ENCODE peak calls at places on chromosome 11, in six cellular contexts. D is ascending aorta, Y is cardiac muscle cell, Q is tibial nerve, K is A549, M is kidney epithelial cell. U is an unnamed sample.

GRCh38 chr11:90251599-90251998 is 28.8 kb upstream of the CHORDC1 start:
- DNase-seq in D (no peak), Y (no peak), Q (no peak), K (no peak), M (no peak), U (no peak)

GRCh38 chr11:117829369-117829725 is 4.8 kb upstream of the FXYD2 start:
- DNase-seq in D (no peak), Y (no peak), Q (no peak), K (no peak), M (no peak), U (no peak)

GRCh38 chr11:46243796-46244109 is 33.7 kb upstream of the CREB3L1 start:
- DNase-seq in D (no peak), Y (no peak), Q (no peak), K (no peak), M (no peak), U (no peak)

GRCh38 chr11:24592342-24592741 is 95.5 kb downstream of the LUZP2 start:
- DNase-seq in D (no peak), Y (no peak), Q (no peak), K (no peak), M (no peak), U (no peak)

GRCh38 chr11:43987384-43988039 is 45.1 kb downstream of the C11orf96 start:
- DNase-seq in D (peak; percentile 54), Y (no peak), Q (peak; percentile 82), K (no peak), M (peak; percentile 78), U (peak; percentile 96)

GRCh38 chr11:107014871-107015270 is 3.4 kb downstream of the GUCY1A2 start:
- DNase-seq in D (no peak), Y (no peak), Q (no peak), K (no peak), M (no peak), U (peak; percentile 7)

GRCh38 chr11:121369366-121369765 is 76.8 kb downstream of the SC5D start:
- DNase-seq in D (no peak), Y (no peak), Q (no peak), K (no peak), M (no peak), U (no peak)

GRCh38 chr11:44913502-44913901 is 37.2 kb downstream of the TP53I11 start:
- DNase-seq in D (no peak), Y (no peak), Q (no peak), K (no peak), M (no peak), U (no peak)

GRCh38 chr11:47161134-47161854 is 15.4 kb downstream of the ARFGAP2 start:
- DNase-seq in D (no peak), Y (peak; percentile 64), Q (peak; percentile 69), K (peak; percentile 92), M (no peak), U (peak; percentile 77)

GRCh38 chr11:130891326-130891725 is 25.0 kb downstream of the SNX19 start:
- DNase-seq in D (no peak), Y (no peak), Q (no peak), K (no peak), M (no peak), U (peak; percentile 51)

GRCh38 chr11:78094250-78094649 is 14.6 kb upstream of the NDUFC2 start:
- DNase-seq in D (no peak), Y (no peak), Q (no peak), K (no peak), M (no peak), U (no peak)

GRCh38 chr11:48005133-48005532 is 24.8 kb downstream of the PTPRJ start:
- DNase-seq in D (no peak), Y (no peak), Q (no peak), K (no peak), M (no peak), U (peak; percentile 60)

GRCh38 chr11:34222030-34222429 is 116.6 kb downstream of the NAT10 start:
- DNase-seq in D (no peak), Y (no peak), Q (no peak), K (no peak), M (no peak), U (no peak)

GRCh38 chr11:45158210-45158644 is 11.8 kb downstream of the PRDM11 start:
- DNase-seq in D (no peak), Y (peak; percentile 83), Q (no peak), K (no peak), M (no peak), U (peak; percentile 57)

GRCh38 chr11:62601114-62601363 is 626 bp downstream of the MTA2 start:
- DNase-seq in D (no peak), Y (no peak), Q (no peak), K (no peak), M (no peak), U (no peak)

GRCh38 chr11:124893781-124894401 is 3.8 kb downstream of the ROBO4 start:
- DNase-seq in D (no peak), Y (no peak), Q (peak; percentile 2), K (no peak), M (no peak), U (no peak)

GRCh38 chr11:69715446-69715845 is 11.6 kb upstream of the FGF19 start:
- DNase-seq in D (no peak), Y (no peak), Q (no peak), K (no peak), M (no peak), U (no peak)

GRCh38 chr11:76233936-76234703 is 27.8 kb upstream of the WNT11 start:
- DNase-seq in D (peak; percentile 35), Y (no peak), Q (peak; percentile 62), K (no peak), M (no peak), U (peak; percentile 55)

GRCh38 chr11:12007230-12007593 is 1.2 kb downstream of the DKK3 start:
- DNase-seq in D (no peak), Y (no peak), Q (no peak), K (no peak), M (no peak), U (no peak)

GRCh38 chr11:64763804-64764611 is 4.2 kb upstream of the PYGM start:
- DNase-seq in D (no peak), Y (peak; percentile 53), Q (no peak), K (no peak), M (no peak), U (no peak)

GRCh38 chr11:107040447-107041444 is 22.5 kb upstream of the GUCY1A2 start:
- DNase-seq in D (no peak), Y (no peak), Q (no peak), K (no peak), M (peak; percentile 62), U (peak; percentile 68)

GRCh38 chr11:23976776-23977380 is 520.0 kb upstream of the LUZP2 start:
- DNase-seq in D (no peak), Y (no peak), Q (no peak), K (no peak), M (no peak), U (peak; percentile 67)

GRCh38 chr11:83317757-83318548 is 31.8 kb upstream of the CCDC90B start:
- DNase-seq in D (no peak), Y (no peak), Q (no peak), K (no peak), M (no peak), U (no peak)

GRCh38 chr11:33530824-33531223 is 169.8 kb downstream of the C11orf91 start:
- DNase-seq in D (no peak), Y (no peak), Q (no peak), K (no peak), M (no peak), U (peak; percentile 43)

GRCh38 chr11:1749020-1749758 is 1.2 kb downstream of the IFITM10 start:
- DNase-seq in D (no peak), Y (peak; percentile 24), Q (no peak), K (no peak), M (no peak), U (peak; percentile 40)
- H3K4me3 ChIP-seq in D (peak overlapping the region; percentile 68), Y (peak overlapping the region; percentile 35), Q (peak overlapping the region; percentile 38), K (peak overlapping the region; percentile 34), M (peak overlapping the region; percentile 27), U (peak overlapping the region; percentile 45)

GRCh38 chr11:110919241-110919893 is 207.1 kb upstream of the ARHGAP20 start:
- DNase-seq in D (no peak), Y (no peak), Q (no peak), K (no peak), M (no peak), U (no peak)

GRCh38 chr11:110921742-110922200 is 209.5 kb upstream of the ARHGAP20 start:
- DNase-seq in D (no peak), Y (no peak), Q (no peak), K (no peak), M (peak; percentile 28), U (peak; percentile 39)

GRCh38 chr11:110912437-110912836 is 200.2 kb upstream of the ARHGAP20 start:
- DNase-seq in D (no peak), Y (no peak), Q (no peak), K (no peak), M (no peak), U (no peak)

DNA sequence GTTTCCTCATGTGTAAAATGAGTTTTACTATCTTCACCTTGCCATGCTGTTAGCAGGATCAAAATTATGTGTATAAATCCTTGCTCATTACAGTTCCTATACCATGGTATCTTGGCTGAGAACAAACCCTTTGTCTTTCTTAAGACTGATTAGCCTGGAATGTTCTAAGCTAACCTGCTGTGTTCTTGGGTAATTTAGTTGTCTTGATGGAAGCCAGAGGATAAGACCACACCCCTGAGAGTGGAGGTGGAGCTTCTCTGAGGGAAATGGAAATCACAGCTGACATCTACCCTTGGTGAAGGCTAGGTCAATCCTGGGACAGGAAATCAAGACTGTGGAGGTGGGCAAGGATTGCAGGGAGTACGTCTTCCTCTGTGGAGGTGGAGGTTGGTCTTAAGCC is 206.1 kb upstream of the ARHGAP20 start:
- DNase-seq in D (no peak), Y (no peak), Q (no peak), K (no peak), M (no peak), U (no peak)
- TF ChIP-seq CTCF in D (no peak), Y (no peak), Q (no peak), K (no peak), M (no peak), U (no peak)

DNA sequence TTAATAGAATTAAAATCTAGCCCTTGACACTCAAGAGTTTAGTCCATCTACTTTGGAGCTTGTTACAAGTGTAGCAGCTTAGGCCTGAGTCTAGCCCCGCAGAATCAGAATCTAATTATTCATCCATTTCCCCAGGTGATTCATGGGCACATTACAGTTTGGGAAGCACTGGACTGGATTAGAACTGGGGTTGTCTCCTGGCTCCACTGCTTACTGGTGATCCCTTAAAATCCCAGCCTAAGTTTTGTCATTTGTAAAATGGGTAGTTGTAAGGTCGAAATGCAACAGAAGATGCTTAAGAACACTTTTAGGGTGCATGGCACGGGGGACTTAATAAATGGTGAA is 1.3 kb downstream of the STX3 start:
- DNase-seq in D (no peak), Y (no peak), Q (no peak), K (no peak), M (no peak), U (no peak)
- H3K4me3 ChIP-seq in D (no peak overlapping the region), Y (no peak overlapping the region), Q (no peak overlapping the region), K (peak overlapping the region; percentile 93), M (peak overlapping the region; percentile 81), U (peak overlapping the region; percentile 88)

DNA sequence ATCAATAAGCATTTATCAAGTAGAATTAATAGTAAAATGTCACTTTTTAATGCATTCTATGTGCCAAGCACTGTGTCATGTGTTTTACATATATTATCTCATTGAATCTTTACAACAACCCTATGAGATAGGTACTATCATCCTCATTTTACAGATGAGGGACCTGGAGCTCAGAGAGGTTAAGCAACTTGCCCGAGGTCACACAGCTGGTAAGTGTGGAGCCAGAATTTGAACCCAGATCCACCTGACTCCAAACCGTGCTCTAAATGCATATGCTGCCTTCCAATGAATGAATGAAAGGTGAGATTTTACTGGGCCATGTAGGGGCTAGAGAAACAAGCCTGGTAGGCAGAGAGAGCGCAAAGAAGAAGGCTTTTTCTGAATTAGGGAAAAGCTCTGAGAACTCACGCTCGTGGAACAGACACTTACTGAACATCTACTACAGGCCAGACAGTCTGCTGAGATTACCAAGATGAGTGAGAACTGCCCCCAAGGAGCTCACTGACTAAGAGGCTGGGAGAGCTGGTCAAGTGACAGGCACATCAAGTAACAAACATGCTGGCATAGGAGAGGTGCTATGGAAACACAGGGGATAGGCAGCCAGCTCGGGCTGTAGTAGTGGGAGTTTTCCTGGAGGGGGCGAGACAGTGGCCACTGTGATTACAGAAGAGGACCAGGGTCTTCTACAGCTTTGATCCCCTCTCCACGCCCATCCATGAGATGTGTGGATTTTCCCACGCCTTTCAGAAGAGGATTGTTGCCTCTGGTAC is 4.4 kb downstream of the ABCG4 start:
- DNase-seq in D (no peak), Y (peak; percentile 25), Q (no peak), K (no peak), M (no peak), U (no peak)
- TF ChIP-seq CTCF in D (no peak), Y (no peak), Q (no peak), K (no peak), M (no peak), U (no peak)